ENCODE peak calls at places on chromosomes 11 and 22, in five cellular contexts. One of them, this sample, is unnamed.

GRCh38 chr11:72683782-72684200 is 9.6 kb upstream of the PDE2A start:
- DNase-seq in PC-3: peak; percentile 74
- DNase-seq in GM23338: peak; percentile 82
- DNase-seq in astrocyte: no peak
- DNase-seq in HCT116: no peak
- DNase-seq in this sample: no peak

GRCh38 chr22:22687638-22688500 is 43.5 kb downstream of the GGTLC2 start:
- DNase-seq in PC-3: peak; percentile 57
- DNase-seq in GM23338: peak; percentile 63
- DNase-seq in astrocyte: peak; percentile 12
- DNase-seq in HCT116: no peak
- DNase-seq in this sample: peak; percentile 72

GRCh38 chr11:134294664-134295063 is 18.5 kb downstream of the GLB1L3 start:
- DNase-seq in PC-3: no peak
- DNase-seq in GM23338: no peak
- DNase-seq in astrocyte: no peak
- DNase-seq in HCT116: no peak
- DNase-seq in this sample: no peak

GRCh38 chr11:13183094-13183825 is 94.3 kb upstream of the BMAL1 start:
- DNase-seq in PC-3: peak; percentile 66
- DNase-seq in GM23338: peak; percentile 43
- DNase-seq in astrocyte: peak; percentile 79
- DNase-seq in HCT116: no peak
- DNase-seq in this sample: peak; percentile 83

GRCh38 chr11:69167130-69167915 is 11.6 kb downstream of the SMIM38 start:
- DNase-seq in PC-3: no peak
- DNase-seq in GM23338: no peak
- DNase-seq in astrocyte: no peak
- DNase-seq in HCT116: no peak
- DNase-seq in this sample: no peak

GRCh38 chr11:69435161-69435990 is 46.1 kb upstream of the LINC01488 start:
- DNase-seq in PC-3: no peak
- DNase-seq in GM23338: no peak
- DNase-seq in astrocyte: no peak
- DNase-seq in HCT116: no peak
- DNase-seq in this sample: no peak

GRCh38 chr11:45881708-45882368 is 3.6 kb upstream of the MAPK8IP1 start:
- DNase-seq in PC-3: no peak
- DNase-seq in GM23338: no peak
- DNase-seq in astrocyte: no peak
- DNase-seq in HCT116: no peak
- DNase-seq in this sample: no peak

GRCh38 chr11:94132152-94132558 is 3.5 kb downstream of the PANX1 start:
- DNase-seq in PC-3: peak; percentile 90
- DNase-seq in GM23338: no peak
- DNase-seq in astrocyte: peak; percentile 89
- DNase-seq in HCT116: no peak
- DNase-seq in this sample: peak; percentile 91

GRCh38 chr22:30751529-30751928 is 56.9 kb downstream of the OSBP2 start:
- DNase-seq in PC-3: no peak
- DNase-seq in GM23338: no peak
- DNase-seq in astrocyte: no peak
- DNase-seq in HCT116: no peak
- DNase-seq in this sample: no peak

GRCh38 chr11:131977231-131977630 is 606.8 kb downstream of the NTM start:
- DNase-seq in PC-3: peak; percentile 75
- DNase-seq in GM23338: peak; percentile 30
- DNase-seq in astrocyte: peak; percentile 86
- DNase-seq in HCT116: no peak
- DNase-seq in this sample: no peak

GRCh38 chr11:111310723-111311122 is 12.4 kb downstream of the POU2AF3 start:
- DNase-seq in PC-3: no peak
- DNase-seq in GM23338: peak; percentile 20
- DNase-seq in astrocyte: no peak
- DNase-seq in HCT116: no peak
- DNase-seq in this sample: no peak

GRCh38 chr11:102241026-102241425 is 76.3 kb upstream of the BIRC3 start:
- DNase-seq in PC-3: no peak
- DNase-seq in GM23338: no peak
- DNase-seq in astrocyte: peak; percentile 39
- DNase-seq in HCT116: no peak
- DNase-seq in this sample: no peak

GRCh38 chr11:86760577-86760976 is 39.8 kb upstream of the PRSS23 start:
- DNase-seq in PC-3: no peak
- DNase-seq in GM23338: no peak
- DNase-seq in astrocyte: peak; percentile 45
- DNase-seq in HCT116: no peak
- DNase-seq in this sample: no peak

GRCh38 chr22:31695423-31695822 is 33.4 kb upstream of the PISD start:
- DNase-seq in PC-3: no peak
- DNase-seq in GM23338: no peak
- DNase-seq in astrocyte: no peak
- DNase-seq in HCT116: no peak
- DNase-seq in this sample: no peak

GRCh38 chr11:112881461-112881860 is 79.8 kb upstream of the NCAM1 start:
- DNase-seq in PC-3: no peak
- DNase-seq in GM23338: peak; percentile 88
- DNase-seq in astrocyte: peak; percentile 67
- DNase-seq in HCT116: no peak
- DNase-seq in this sample: peak; percentile 74

GRCh38 chr11:69705901-69706787 is 2.3 kb upstream of the FGF19 start:
- DNase-seq in PC-3: no peak
- DNase-seq in GM23338: no peak
- DNase-seq in astrocyte: no peak
- DNase-seq in HCT116: no peak
- DNase-seq in this sample: no peak

GRCh38 chr11:6389921-6390717 is at the start of gene SMPD1:
- DNase-seq in PC-3: peak; percentile 94
- DNase-seq in GM23338: peak; percentile 90
- DNase-seq in astrocyte: peak; percentile 74
- DNase-seq in HCT116: peak; percentile 81
- DNase-seq in this sample: peak; percentile 83

GRCh38 chr11:133343951-133344350 is 188.3 kb downstream of the OPCML start:
- DNase-seq in PC-3: no peak
- DNase-seq in GM23338: no peak
- DNase-seq in astrocyte: peak; percentile 90
- DNase-seq in HCT116: no peak
- DNase-seq in this sample: peak; percentile 92

GRCh38 chr11:64320556-64320955 is 2.6 kb downstream of the PRDX5 start:
- DNase-seq in PC-3: no peak
- DNase-seq in GM23338: no peak
- DNase-seq in astrocyte: no peak
- DNase-seq in HCT116: no peak
- DNase-seq in this sample: no peak

GRCh38 chr11:73755670-73756069 is 5.2 kb downstream of the RAB6A start:
- DNase-seq in PC-3: no peak
- DNase-seq in GM23338: no peak
- DNase-seq in astrocyte: no peak
- DNase-seq in HCT116: no peak
- DNase-seq in this sample: no peak

GRCh38 chr11:83436855-83437254 is 150.7 kb upstream of the CCDC90B start:
- DNase-seq in PC-3: no peak
- DNase-seq in GM23338: peak; percentile 27
- DNase-seq in astrocyte: no peak
- DNase-seq in HCT116: no peak
- DNase-seq in this sample: no peak

GRCh38 chr11:106091480-106092123 is 14.1 kb downstream of the AASDHPPT start:
- DNase-seq in PC-3: peak; percentile 65
- DNase-seq in GM23338: no peak
- DNase-seq in astrocyte: peak; percentile 86
- DNase-seq in HCT116: no peak
- DNase-seq in this sample: peak; percentile 84

GRCh38 chr11:2702771-2703486 is 3.1 kb upstream of the KCNQ1OT1 start:
- DNase-seq in PC-3: no peak
- DNase-seq in GM23338: no peak
- DNase-seq in astrocyte: no peak
- DNase-seq in HCT116: no peak
- DNase-seq in this sample: no peak

GRCh38 chr11:134071766-134072403 is 3.0 kb downstream of the JAM3 start:
- DNase-seq in PC-3: no peak
- DNase-seq in GM23338: peak; percentile 40
- DNase-seq in astrocyte: no peak
- DNase-seq in HCT116: no peak
- DNase-seq in this sample: peak; percentile 23

GRCh38 chr11:66154109-66154508 is 84.0 kb downstream of the PACS1 start:
- DNase-seq in PC-3: no peak
- DNase-seq in GM23338: no peak
- DNase-seq in astrocyte: no peak
- DNase-seq in HCT116: no peak
- DNase-seq in this sample: no peak

GRCh38 chr11:66155387-66156073 is 85.5 kb downstream of the PACS1 start:
- DNase-seq in PC-3: no peak
- DNase-seq in GM23338: no peak
- DNase-seq in astrocyte: no peak
- DNase-seq in HCT116: no peak
- DNase-seq in this sample: no peak

GRCh38 chr11:66158156-66158555 is 88.1 kb downstream of the PACS1 start:
- DNase-seq in PC-3: no peak
- DNase-seq in GM23338: no peak
- DNase-seq in astrocyte: no peak
- DNase-seq in HCT116: no peak
- DNase-seq in this sample: no peak

GRCh38 chr11:66159585-66159984 is 89.5 kb downstream of the PACS1 start:
- DNase-seq in PC-3: no peak
- DNase-seq in GM23338: no peak
- DNase-seq in astrocyte: no peak
- DNase-seq in HCT116: no peak
- DNase-seq in this sample: no peak

GRCh38 chr11:66157182-66157864 is 87.3 kb downstream of the PACS1 start:
- DNase-seq in PC-3: peak; percentile 59
- DNase-seq in GM23338: no peak
- DNase-seq in astrocyte: no peak
- DNase-seq in HCT116: no peak
- DNase-seq in this sample: peak; percentile 20
- TF ChIP-seq CTCF in PC-3: peak; percentile 26
- TF ChIP-seq CTCF in GM23338: no peak
- TF ChIP-seq CTCF in astrocyte: no peak
- TF ChIP-seq CTCF in HCT116: no peak
- TF ChIP-seq CTCF in this sample: no peak

GRCh38 chr22:41435560-41435959 is 11.0 kb downstream of the TOB2 start:
- DNase-seq in PC-3: no peak
- DNase-seq in GM23338: no peak
- DNase-seq in astrocyte: no peak
- DNase-seq in HCT116: no peak
- DNase-seq in this sample: no peak

GRCh38 chr22:41437198-41437597 is 9.4 kb downstream of the TOB2 start:
- DNase-seq in PC-3: no peak
- DNase-seq in GM23338: no peak
- DNase-seq in astrocyte: no peak
- DNase-seq in HCT116: no peak
- DNase-seq in this sample: no peak

GRCh38 chr22:41442240-41442792 is 4.3 kb downstream of the TOB2 start:
- DNase-seq in PC-3: no peak
- DNase-seq in GM23338: no peak
- DNase-seq in astrocyte: no peak
- DNase-seq in HCT116: no peak
- DNase-seq in this sample: no peak

GRCh38 chr22:41431656-41432055 is 14.9 kb downstream of the TOB2 start:
- DNase-seq in PC-3: no peak
- DNase-seq in GM23338: no peak
- DNase-seq in astrocyte: no peak
- DNase-seq in HCT116: no peak
- DNase-seq in this sample: no peak

DNA sequence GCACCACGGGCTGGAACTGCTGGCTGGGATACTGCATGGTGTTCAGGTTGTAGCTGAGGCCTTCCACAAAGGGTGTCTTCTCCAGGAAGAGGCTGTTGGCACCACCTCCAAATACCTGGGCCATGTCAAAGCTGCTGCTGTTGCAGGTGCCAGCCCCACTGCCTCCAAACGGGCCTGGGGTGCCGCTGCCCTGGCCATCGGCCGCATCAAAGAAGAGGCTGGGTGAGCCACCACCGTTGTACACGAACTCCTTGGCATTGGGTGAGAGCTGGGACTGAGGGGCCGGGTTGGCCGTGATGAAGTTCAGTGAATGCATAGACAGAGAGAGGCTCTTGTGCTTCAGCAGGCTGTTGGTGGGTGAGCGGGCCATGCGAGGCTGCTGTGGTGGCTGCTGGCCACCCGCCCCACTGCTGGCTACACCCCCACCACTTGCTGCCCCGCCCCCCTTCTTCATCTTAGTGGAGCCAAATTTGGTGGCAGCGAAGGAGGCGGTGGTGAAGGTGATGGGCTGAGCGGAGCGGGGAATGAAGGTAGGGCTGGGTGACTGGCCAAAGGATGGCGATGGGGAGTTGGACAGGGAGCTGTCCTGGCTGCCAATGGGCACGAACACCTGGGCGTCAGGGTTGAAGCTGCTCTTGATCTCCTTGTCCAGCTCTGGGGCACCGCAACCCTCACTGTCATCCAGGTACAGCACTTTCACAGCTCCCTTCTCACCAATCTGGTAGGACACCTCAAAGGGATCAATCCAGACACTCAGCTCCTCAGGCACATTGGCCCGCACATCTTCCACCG is 10.1 kb downstream of the TOB2 start:
- DNase-seq in PC-3: no peak
- DNase-seq in GM23338: no peak
- DNase-seq in astrocyte: no peak
- DNase-seq in HCT116: no peak
- DNase-seq in this sample: no peak
- H4K20me1 ChIP-seq in PC-3: no peaks in the 10 kb centered on the region
- H4K20me1 ChIP-seq in GM23338: peaks cover 48% of the 10 kb centered on the region
- H4K20me1 ChIP-seq in astrocyte: peaks cover 95% of the 10 kb centered on the region
- H4K20me1 ChIP-seq in HCT116: peaks cover 4% of the 10 kb centered on the region
- H4K20me1 ChIP-seq in this sample: no peaks in the 10 kb centered on the region

DNA sequence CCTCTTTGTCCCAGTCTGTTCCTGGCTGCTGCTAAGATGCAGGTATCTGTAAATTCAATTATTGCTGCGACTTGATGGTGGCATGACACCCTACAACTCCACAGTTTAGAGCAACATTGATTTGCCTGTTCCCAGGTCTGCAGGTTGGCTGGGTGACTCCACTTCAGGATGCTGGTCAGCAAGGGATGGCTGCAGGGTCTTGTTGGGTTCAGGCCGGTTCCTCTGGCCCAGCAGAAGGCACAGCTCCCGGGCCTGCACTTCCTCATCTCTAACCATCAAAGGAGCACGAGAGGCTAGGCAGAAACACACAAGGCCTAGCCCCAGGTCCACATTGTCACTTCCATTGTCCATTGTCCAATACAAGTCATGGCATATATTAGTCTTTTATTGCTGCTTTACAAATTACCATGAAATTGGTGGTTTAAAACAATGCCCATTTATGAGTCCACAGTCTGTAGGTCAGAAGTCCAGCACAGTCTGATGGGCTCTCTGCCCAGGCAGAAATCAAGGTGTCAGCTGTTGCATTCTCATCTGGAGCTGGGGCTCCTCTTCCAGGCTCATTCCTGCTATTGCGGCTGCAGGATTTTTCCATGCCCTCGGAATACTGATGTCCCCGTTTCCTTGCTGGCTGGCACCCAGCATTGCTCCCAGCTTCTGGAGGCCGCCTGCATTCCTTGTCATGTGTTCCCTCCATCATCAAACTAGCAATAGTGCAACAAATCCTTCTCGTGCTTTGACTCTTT is 96.6 kb upstream of the LMO1 start:
- DNase-seq in PC-3: no peak
- DNase-seq in GM23338: no peak
- DNase-seq in astrocyte: no peak
- DNase-seq in HCT116: no peak
- DNase-seq in this sample: no peak
- TF ChIP-seq CTCF in PC-3: peak; percentile 12
- TF ChIP-seq CTCF in GM23338: peak; percentile 32
- TF ChIP-seq CTCF in astrocyte: no peak
- TF ChIP-seq CTCF in HCT116: no peak
- TF ChIP-seq CTCF in this sample: no peak

GRCh38 chr11:117039897-117040296 is 58.3 kb downstream of the SIK3 start:
- DNase-seq in PC-3: peak; percentile 76
- DNase-seq in GM23338: no peak
- DNase-seq in astrocyte: peak; percentile 42
- DNase-seq in HCT116: no peak
- DNase-seq in this sample: no peak
- H4K20me1 ChIP-seq in PC-3: peaks cover 25% of the 10 kb centered on the region
- H4K20me1 ChIP-seq in GM23338: peaks cover 8% of the 10 kb centered on the region
- H4K20me1 ChIP-seq in astrocyte: peaks cover 39% of the 10 kb centered on the region
- H4K20me1 ChIP-seq in HCT116: peaks cover 5% of the 10 kb centered on the region
- H4K20me1 ChIP-seq in this sample: no peaks in the 10 kb centered on the region